ENCODE peak calls at places on chromosome 1, in seven cellular contexts. One of them, this sample, is unnamed.

GRCh38 chr1:2528966-2529750 is 905 bp downstream of the HES5 start:
- DNase-seq in mucosa of descending colon: no peak
- DNase-seq in pancreas: peak; percentile 36
- DNase-seq in upper lobe of right lung: no peak
- DNase-seq in lower leg skin: no peak
- DNase-seq in cardiac fibroblast: no peak
- DNase-seq in AG10803: no peak
- DNase-seq in this sample: peak; percentile 47

GRCh38 chr1:181919729-181919991 is 141.9 kb downstream of the ZNF648 start:
- DNase-seq in mucosa of descending colon: no peak
- DNase-seq in pancreas: no peak
- DNase-seq in upper lobe of right lung: no peak
- DNase-seq in lower leg skin: no peak
- DNase-seq in cardiac fibroblast: no peak
- DNase-seq in AG10803: no peak
- DNase-seq in this sample: no peak

GRCh38 chr1:150160964-150161626 is 11.4 kb downstream of the PLEKHO1 start:
- DNase-seq in mucosa of descending colon: no peak
- DNase-seq in pancreas: no peak
- DNase-seq in upper lobe of right lung: no peak
- DNase-seq in lower leg skin: no peak
- DNase-seq in cardiac fibroblast: no peak
- DNase-seq in AG10803: no peak
- DNase-seq in this sample: no peak

GRCh38 chr1:155673003-155673402 is 15.6 kb downstream of the YY1AP1 start:
- DNase-seq in mucosa of descending colon: no peak
- DNase-seq in pancreas: no peak
- DNase-seq in upper lobe of right lung: no peak
- DNase-seq in lower leg skin: no peak
- DNase-seq in cardiac fibroblast: no peak
- DNase-seq in AG10803: no peak
- DNase-seq in this sample: no peak

GRCh38 chr1:221419513-221420088 is 322.3 kb downstream of the DUSP10 start:
- DNase-seq in mucosa of descending colon: no peak
- DNase-seq in pancreas: no peak
- DNase-seq in upper lobe of right lung: no peak
- DNase-seq in lower leg skin: no peak
- DNase-seq in cardiac fibroblast: peak; percentile 52
- DNase-seq in AG10803: peak; percentile 96
- DNase-seq in this sample: peak; percentile 73

GRCh38 chr1:180892272-180892671 is 20.4 kb upstream of the KIAA1614 start:
- DNase-seq in mucosa of descending colon: no peak
- DNase-seq in pancreas: no peak
- DNase-seq in upper lobe of right lung: no peak
- DNase-seq in lower leg skin: no peak
- DNase-seq in cardiac fibroblast: no peak
- DNase-seq in AG10803: no peak
- DNase-seq in this sample: no peak

GRCh38 chr1:156601122-156601830 is at the start of gene GPATCH4:
- DNase-seq in mucosa of descending colon: peak; percentile 76
- DNase-seq in pancreas: peak; percentile 78
- DNase-seq in upper lobe of right lung: peak; percentile 84
- DNase-seq in lower leg skin: peak; percentile 95
- DNase-seq in cardiac fibroblast: peak; percentile 97
- DNase-seq in AG10803: peak; percentile 93
- DNase-seq in this sample: peak; percentile 96

GRCh38 chr1:15428815-15429435 is 9.3 kb upstream of the CTRC start:
- DNase-seq in mucosa of descending colon: no peak
- DNase-seq in pancreas: peak; percentile 34
- DNase-seq in upper lobe of right lung: no peak
- DNase-seq in lower leg skin: no peak
- DNase-seq in cardiac fibroblast: no peak
- DNase-seq in AG10803: no peak
- DNase-seq in this sample: no peak

GRCh38 chr1:102970496-102971078 is 137.7 kb downstream of the COL11A1 start:
- DNase-seq in mucosa of descending colon: no peak
- DNase-seq in pancreas: no peak
- DNase-seq in upper lobe of right lung: no peak
- DNase-seq in lower leg skin: no peak
- DNase-seq in cardiac fibroblast: peak; percentile 84
- DNase-seq in AG10803: peak; percentile 67
- DNase-seq in this sample: peak; percentile 79

GRCh38 chr1:159250817-159251216 is 46.1 kb downstream of the ACKR1 start:
- DNase-seq in mucosa of descending colon: no peak
- DNase-seq in pancreas: no peak
- DNase-seq in upper lobe of right lung: no peak
- DNase-seq in lower leg skin: no peak
- DNase-seq in cardiac fibroblast: no peak
- DNase-seq in AG10803: no peak
- DNase-seq in this sample: no peak

GRCh38 chr1:212917134-212917485 is 33.2 kb upstream of the VASH2 start:
- DNase-seq in mucosa of descending colon: no peak
- DNase-seq in pancreas: no peak
- DNase-seq in upper lobe of right lung: no peak
- DNase-seq in lower leg skin: no peak
- DNase-seq in cardiac fibroblast: no peak
- DNase-seq in AG10803: no peak
- DNase-seq in this sample: no peak

GRCh38 chr1:205301220-205301821 is 20.2 kb downstream of the NUAK2 start:
- DNase-seq in mucosa of descending colon: peak; percentile 78
- DNase-seq in pancreas: peak; percentile 95
- DNase-seq in upper lobe of right lung: peak; percentile 95
- DNase-seq in lower leg skin: no peak
- DNase-seq in cardiac fibroblast: peak; percentile 97
- DNase-seq in AG10803: peak; percentile 97
- DNase-seq in this sample: peak; percentile 85

GRCh38 chr1:7470904-7471638 is 300.0 kb upstream of the VAMP3 start:
- DNase-seq in mucosa of descending colon: peak; percentile 64
- DNase-seq in pancreas: no peak
- DNase-seq in upper lobe of right lung: peak; percentile 81
- DNase-seq in lower leg skin: peak; percentile 90
- DNase-seq in cardiac fibroblast: peak; percentile 95
- DNase-seq in AG10803: peak; percentile 98
- DNase-seq in this sample: peak; percentile 98

GRCh38 chr1:113745425-113745824 is 13.9 kb downstream of the PHTF1 start:
- DNase-seq in mucosa of descending colon: no peak
- DNase-seq in pancreas: no peak
- DNase-seq in upper lobe of right lung: no peak
- DNase-seq in lower leg skin: no peak
- DNase-seq in cardiac fibroblast: no peak
- DNase-seq in AG10803: no peak
- DNase-seq in this sample: no peak

GRCh38 chr1:6241887-6242740 is 1.9 kb upstream of the HES3 start:
- DNase-seq in mucosa of descending colon: no peak
- DNase-seq in pancreas: no peak
- DNase-seq in upper lobe of right lung: no peak
- DNase-seq in lower leg skin: no peak
- DNase-seq in cardiac fibroblast: no peak
- DNase-seq in AG10803: no peak
- DNase-seq in this sample: no peak

GRCh38 chr1:6241107-6241886 is 2.7 kb upstream of the HES3 start:
- DNase-seq in mucosa of descending colon: no peak
- DNase-seq in pancreas: no peak
- DNase-seq in upper lobe of right lung: no peak
- DNase-seq in lower leg skin: no peak
- DNase-seq in cardiac fibroblast: no peak
- DNase-seq in AG10803: no peak
- DNase-seq in this sample: no peak

GRCh38 chr1:6244401-6245054 is 549 bp downstream of the HES3 start:
- DNase-seq in mucosa of descending colon: no peak
- DNase-seq in pancreas: no peak
- DNase-seq in upper lobe of right lung: no peak
- DNase-seq in lower leg skin: no peak
- DNase-seq in cardiac fibroblast: no peak
- DNase-seq in AG10803: no peak
- DNase-seq in this sample: no peak

GRCh38 chr1:6243993-6244392 is at the start of gene HES3:
- DNase-seq in mucosa of descending colon: no peak
- DNase-seq in pancreas: no peak
- DNase-seq in upper lobe of right lung: no peak
- DNase-seq in lower leg skin: no peak
- DNase-seq in cardiac fibroblast: no peak
- DNase-seq in AG10803: no peak
- DNase-seq in this sample: no peak

GRCh38 chr1:6243053-6243834 is 735 bp upstream of the HES3 start:
- DNase-seq in mucosa of descending colon: no peak
- DNase-seq in pancreas: no peak
- DNase-seq in upper lobe of right lung: no peak
- DNase-seq in lower leg skin: no peak
- DNase-seq in cardiac fibroblast: no peak
- DNase-seq in AG10803: no peak
- DNase-seq in this sample: no peak
- H3K4me3 ChIP-seq in mucosa of descending colon: no peak overlapping the region
- H3K4me3 ChIP-seq in pancreas: no peak overlapping the region
- H3K4me3 ChIP-seq in upper lobe of right lung: no peak overlapping the region
- H3K4me3 ChIP-seq in lower leg skin: no peak overlapping the region
- H3K4me3 ChIP-seq in cardiac fibroblast: no peak overlapping the region
- H3K4me3 ChIP-seq in AG10803: no peak overlapping the region
- H3K4me3 ChIP-seq in this sample: no peak overlapping the region

GRCh38 chr1:248697907-248698306 is 4.7 kb downstream of the OR14I1 start:
- DNase-seq in mucosa of descending colon: no peak
- DNase-seq in pancreas: no peak
- DNase-seq in upper lobe of right lung: no peak
- DNase-seq in lower leg skin: no peak
- DNase-seq in cardiac fibroblast: no peak
- DNase-seq in AG10803: no peak
- DNase-seq in this sample: no peak
- TF ChIP-seq CTCF in mucosa of descending colon: no peak
- TF ChIP-seq CTCF in pancreas: no peak
- TF ChIP-seq CTCF in upper lobe of right lung: no peak
- TF ChIP-seq CTCF in lower leg skin: no peak
- TF ChIP-seq CTCF in cardiac fibroblast: no peak
- TF ChIP-seq CTCF in AG10803: no peak
- TF ChIP-seq CTCF in this sample: no peak

DNA sequence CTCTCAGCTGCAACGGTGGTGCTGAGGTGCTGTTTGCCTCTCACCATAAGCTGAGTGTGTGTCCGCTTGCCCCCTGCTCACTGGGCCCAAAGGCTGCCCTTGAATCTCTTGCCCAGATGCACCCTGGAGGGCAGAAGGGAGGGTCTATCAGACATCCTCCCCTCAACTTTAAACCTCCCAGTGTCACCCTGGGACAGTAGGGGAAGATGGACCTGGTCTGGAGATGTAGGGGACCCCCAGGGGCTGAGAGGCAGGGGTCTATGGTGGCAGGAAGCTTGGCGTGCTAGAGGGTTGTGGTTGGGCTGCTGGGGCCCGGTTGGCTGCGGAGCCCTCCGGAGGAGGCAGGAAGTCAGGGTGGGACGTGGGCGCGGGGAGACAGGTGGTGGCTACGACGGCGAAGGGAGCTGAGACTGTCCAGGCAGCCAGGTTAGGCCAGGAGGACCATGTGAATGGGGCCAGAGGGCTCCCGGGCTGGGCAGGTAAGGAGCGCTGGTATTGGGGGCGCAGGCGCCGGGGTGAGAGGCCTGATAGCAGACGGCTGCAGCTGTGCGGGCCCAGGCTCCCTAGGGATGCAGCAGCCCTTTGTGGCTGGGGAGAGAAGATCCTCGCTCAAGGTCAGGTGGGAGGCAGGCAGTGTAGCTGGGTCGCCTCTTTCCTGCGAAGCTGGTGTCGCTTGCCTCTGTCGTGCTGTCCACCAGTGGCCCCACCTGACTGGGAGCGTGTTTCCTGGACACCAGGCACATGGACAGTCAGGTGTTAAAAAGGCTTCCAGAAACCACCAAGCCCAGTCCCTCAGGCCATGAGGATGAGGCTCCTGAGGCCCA is at the start of gene LCK:
- DNase-seq in mucosa of descending colon: peak; percentile 85
- DNase-seq in pancreas: no peak
- DNase-seq in upper lobe of right lung: no peak
- DNase-seq in lower leg skin: no peak
- DNase-seq in cardiac fibroblast: no peak
- DNase-seq in AG10803: no peak
- DNase-seq in this sample: no peak
- H3K4me3 ChIP-seq in mucosa of descending colon: no peak within 1 kb of the TSS
- H3K4me3 ChIP-seq in pancreas: no peak within 1 kb of the TSS
- H3K4me3 ChIP-seq in upper lobe of right lung: peak within 1 kb of the TSS; percentile 40
- H3K4me3 ChIP-seq in lower leg skin: no peak within 1 kb of the TSS
- H3K4me3 ChIP-seq in cardiac fibroblast: no peak within 1 kb of the TSS
- H3K4me3 ChIP-seq in AG10803: no peak within 1 kb of the TSS
- H3K4me3 ChIP-seq in this sample: no peak within 1 kb of the TSS

GRCh38 chr1:107272321-107272720 is 131.5 kb downstream of the NTNG1 start:
- DNase-seq in mucosa of descending colon: no peak
- DNase-seq in pancreas: no peak
- DNase-seq in upper lobe of right lung: no peak
- DNase-seq in lower leg skin: no peak
- DNase-seq in cardiac fibroblast: no peak
- DNase-seq in AG10803: no peak
- DNase-seq in this sample: no peak

GRCh38 chr1:107273515-107273914 is 132.7 kb downstream of the NTNG1 start:
- DNase-seq in mucosa of descending colon: no peak
- DNase-seq in pancreas: no peak
- DNase-seq in upper lobe of right lung: no peak
- DNase-seq in lower leg skin: no peak
- DNase-seq in cardiac fibroblast: no peak
- DNase-seq in AG10803: no peak
- DNase-seq in this sample: peak; percentile 14

GRCh38 chr1:107276247-107276646 is 135.4 kb downstream of the NTNG1 start:
- DNase-seq in mucosa of descending colon: no peak
- DNase-seq in pancreas: no peak
- DNase-seq in upper lobe of right lung: no peak
- DNase-seq in lower leg skin: no peak
- DNase-seq in cardiac fibroblast: no peak
- DNase-seq in AG10803: no peak
- DNase-seq in this sample: no peak

GRCh38 chr1:107274227-107274626 is 133.4 kb downstream of the NTNG1 start:
- DNase-seq in mucosa of descending colon: no peak
- DNase-seq in pancreas: no peak
- DNase-seq in upper lobe of right lung: no peak
- DNase-seq in lower leg skin: no peak
- DNase-seq in cardiac fibroblast: no peak
- DNase-seq in AG10803: no peak
- DNase-seq in this sample: no peak

GRCh38 chr1:107277022-107277421 is 136.2 kb downstream of the NTNG1 start:
- DNase-seq in mucosa of descending colon: no peak
- DNase-seq in pancreas: peak; percentile 9
- DNase-seq in upper lobe of right lung: no peak
- DNase-seq in lower leg skin: peak; percentile 84
- DNase-seq in cardiac fibroblast: peak; percentile 38
- DNase-seq in AG10803: peak; percentile 83
- DNase-seq in this sample: peak; percentile 61
- TF ChIP-seq CTCF in mucosa of descending colon: no peak
- TF ChIP-seq CTCF in pancreas: no peak
- TF ChIP-seq CTCF in upper lobe of right lung: peak; percentile 44
- TF ChIP-seq CTCF in lower leg skin: no peak
- TF ChIP-seq CTCF in cardiac fibroblast: no peak
- TF ChIP-seq CTCF in AG10803: peak; percentile 89
- TF ChIP-seq CTCF in this sample: peak; percentile 60

GRCh38 chr1:65992160-65993046 is 199.7 kb downstream of the PDE4B start:
- DNase-seq in mucosa of descending colon: no peak
- DNase-seq in pancreas: no peak
- DNase-seq in upper lobe of right lung: no peak
- DNase-seq in lower leg skin: no peak
- DNase-seq in cardiac fibroblast: peak; percentile 36
- DNase-seq in AG10803: no peak
- DNase-seq in this sample: no peak
- H3K4me3 ChIP-seq in mucosa of descending colon: no peak overlapping the region
- H3K4me3 ChIP-seq in pancreas: no peak overlapping the region
- H3K4me3 ChIP-seq in upper lobe of right lung: no peak overlapping the region
- H3K4me3 ChIP-seq in lower leg skin: no peak overlapping the region
- H3K4me3 ChIP-seq in cardiac fibroblast: no peak overlapping the region
- H3K4me3 ChIP-seq in AG10803: no peak overlapping the region
- H3K4me3 ChIP-seq in this sample: no peak overlapping the region